ENCODE peak calls at places on chromosomes 7 and 10, in five cellular contexts. One of them, this sample, is unnamed.

GRCh38 chr7:147809785-147810184 is 780.8 kb upstream of the C7orf33 start:
- DNase-seq in Peyer's patch: no peak
- DNase-seq in hippocampal formation: no peak
- DNase-seq in HFFc6: no peak
- DNase-seq in RPMI8226: no peak
- DNase-seq in this sample: no peak

GRCh38 chr7:108222236-108222892 is 92.2 kb upstream of the LAMB4 start:
- DNase-seq in Peyer's patch: no peak
- DNase-seq in hippocampal formation: no peak
- DNase-seq in HFFc6: peak; percentile 38
- DNase-seq in RPMI8226: no peak
- DNase-seq in this sample: peak; percentile 24

GRCh38 chr10:132276706-132277105 is 31.0 kb downstream of the STK32C start:
- DNase-seq in Peyer's patch: no peak
- DNase-seq in hippocampal formation: no peak
- DNase-seq in HFFc6: no peak
- DNase-seq in RPMI8226: no peak
- DNase-seq in this sample: no peak

GRCh38 chr7:70417061-70417655 is 714.8 kb upstream of the GALNT17 start:
- DNase-seq in Peyer's patch: no peak
- DNase-seq in hippocampal formation: peak; percentile 31
- DNase-seq in HFFc6: no peak
- DNase-seq in RPMI8226: peak; percentile 6
- DNase-seq in this sample: peak; percentile 15

GRCh38 chr7:120992272-120993010 is 3.9 kb downstream of the CPED1 start:
- DNase-seq in Peyer's patch: no peak
- DNase-seq in hippocampal formation: no peak
- DNase-seq in HFFc6: no peak
- DNase-seq in RPMI8226: no peak
- DNase-seq in this sample: no peak

GRCh38 chr7:148367701-148368475 is 222.7 kb upstream of the C7orf33 start:
- DNase-seq in Peyer's patch: no peak
- DNase-seq in hippocampal formation: no peak
- DNase-seq in HFFc6: no peak
- DNase-seq in RPMI8226: no peak
- DNase-seq in this sample: peak; percentile 87

GRCh38 chr10:117936136-117936535 is 110.6 kb downstream of the RAB11FIP2 start:
- DNase-seq in Peyer's patch: no peak
- DNase-seq in hippocampal formation: no peak
- DNase-seq in HFFc6: peak; percentile 11
- DNase-seq in RPMI8226: no peak
- DNase-seq in this sample: no peak

GRCh38 chr10:117830832-117831231 is 215.9 kb downstream of the RAB11FIP2 start:
- DNase-seq in Peyer's patch: no peak
- DNase-seq in hippocampal formation: no peak
- DNase-seq in HFFc6: no peak
- DNase-seq in RPMI8226: no peak
- DNase-seq in this sample: peak; percentile 59

GRCh38 chr7:31882187-31882586 is 188.0 kb downstream of the PDE1C start:
- DNase-seq in Peyer's patch: no peak
- DNase-seq in hippocampal formation: peak; percentile 43
- DNase-seq in HFFc6: no peak
- DNase-seq in RPMI8226: no peak
- DNase-seq in this sample: no peak

GRCh38 chr10:110363572-110364411 is 59.1 kb upstream of the SMNDC1 start:
- DNase-seq in Peyer's patch: peak; percentile 79
- DNase-seq in hippocampal formation: peak; percentile 18
- DNase-seq in HFFc6: no peak
- DNase-seq in RPMI8226: no peak
- DNase-seq in this sample: no peak

GRCh38 chr7:131540491-131541162 is 15.8 kb downstream of the PODXL start:
- DNase-seq in Peyer's patch: no peak
- DNase-seq in hippocampal formation: no peak
- DNase-seq in HFFc6: no peak
- DNase-seq in RPMI8226: no peak
- DNase-seq in this sample: no peak

GRCh38 chr10:3853547-3853989 is 68.6 kb upstream of the KLF6 start:
- DNase-seq in Peyer's patch: no peak
- DNase-seq in hippocampal formation: no peak
- DNase-seq in HFFc6: peak; percentile 44
- DNase-seq in RPMI8226: no peak
- DNase-seq in this sample: no peak

GRCh38 chr7:77729574-77730348 is 33.5 kb downstream of the RSBN1L start:
- DNase-seq in Peyer's patch: no peak
- DNase-seq in hippocampal formation: no peak
- DNase-seq in HFFc6: no peak
- DNase-seq in RPMI8226: no peak
- DNase-seq in this sample: no peak

GRCh38 chr7:102024769-102025391 is 207.5 kb downstream of the CUX1 start:
- DNase-seq in Peyer's patch: peak; percentile 59
- DNase-seq in hippocampal formation: no peak
- DNase-seq in HFFc6: no peak
- DNase-seq in RPMI8226: no peak
- DNase-seq in this sample: peak; percentile 58

GRCh38 chr10:109668703-109669102 is 254.6 kb downstream of the XPNPEP1 start:
- DNase-seq in Peyer's patch: no peak
- DNase-seq in hippocampal formation: no peak
- DNase-seq in HFFc6: no peak
- DNase-seq in RPMI8226: no peak
- DNase-seq in this sample: no peak

GRCh38 chr7:106073701-106074100 is 38.4 kb downstream of the SYPL1 start:
- DNase-seq in Peyer's patch: no peak
- DNase-seq in hippocampal formation: no peak
- DNase-seq in HFFc6: no peak
- DNase-seq in RPMI8226: no peak
- DNase-seq in this sample: no peak

GRCh38 chr7:156419782-156420181 is 220.8 kb upstream of the RNF32 start:
- DNase-seq in Peyer's patch: no peak
- DNase-seq in hippocampal formation: no peak
- DNase-seq in HFFc6: no peak
- DNase-seq in RPMI8226: no peak
- DNase-seq in this sample: no peak

GRCh38 chr7:27147211-27148030 is at the start of gene HOXA6:
- DNase-seq in Peyer's patch: peak; percentile 79
- DNase-seq in hippocampal formation: no peak
- DNase-seq in HFFc6: no peak
- DNase-seq in RPMI8226: no peak
- DNase-seq in this sample: peak; percentile 5

GRCh38 chr10:83273035-83273434 is 866.3 kb upstream of the GHITM start:
- DNase-seq in Peyer's patch: no peak
- DNase-seq in hippocampal formation: no peak
- DNase-seq in HFFc6: no peak
- DNase-seq in RPMI8226: no peak
- DNase-seq in this sample: no peak

GRCh38 chr7:12267542-12267941 is 56.4 kb downstream of the TMEM106B start:
- DNase-seq in Peyer's patch: no peak
- DNase-seq in hippocampal formation: no peak
- DNase-seq in HFFc6: no peak
- DNase-seq in RPMI8226: no peak
- DNase-seq in this sample: no peak

GRCh38 chr7:19177269-19177668 is 32.0 kb upstream of the FERD3L start:
- DNase-seq in Peyer's patch: no peak
- DNase-seq in hippocampal formation: no peak
- DNase-seq in HFFc6: no peak
- DNase-seq in RPMI8226: no peak
- DNase-seq in this sample: no peak

GRCh38 chr10:132814469-132814856 is 28.5 kb upstream of the NKX6-2 start:
- DNase-seq in Peyer's patch: peak; percentile 11
- DNase-seq in hippocampal formation: no peak
- DNase-seq in HFFc6: no peak
- DNase-seq in RPMI8226: no peak
- DNase-seq in this sample: no peak

GRCh38 chr10:101840741-101841453 is 2.7 kb downstream of the KCNIP2 start:
- DNase-seq in Peyer's patch: peak; percentile 83
- DNase-seq in hippocampal formation: peak; percentile 83
- DNase-seq in HFFc6: peak; percentile 68
- DNase-seq in RPMI8226: peak; percentile 76
- DNase-seq in this sample: peak; percentile 85